ENCODE peak calls at places on chromosomes 2 and 18, in four cellular contexts. R is B cell, W is astrocyte of the spinal cord, J is heart left ventricle. S is an unnamed sample.

GRCh38 chr2:191050640-191050987 is 36.6 kb upstream of the STAT1 start:
- DNase-seq in R (no peak), W (no peak), J (no peak), S (no peak)

GRCh38 chr2:221948076-221948475 is 350.7 kb downstream of the PAX3 start:
- DNase-seq in R (no peak), W (no peak), J (no peak), S (no peak)

GRCh38 chr18:4639628-4640310 is 184.7 kb upstream of the DLGAP1 start:
- DNase-seq in R (no peak), W (no peak), J (no peak), S (no peak)

GRCh38 chr18:12767580-12768155 is 64.8 kb downstream of the PSMG2 start:
- DNase-seq in R (no peak), W (no peak), J (no peak), S (no peak)

GRCh38 chr2:27086722-27087446 is at the start of gene KHK:
- DNase-seq in R (no peak), W (peak), J (peak), S (peak)

GRCh38 chr2:216661639-216662375 is 28.6 kb downstream of the IGFBP2 start:
- DNase-seq in R (no peak), W (no peak), J (peak), S (no peak)

GRCh38 chr2:174764281-174765063 is at the start of gene CHRNA1:
- DNase-seq in R (peak), W (peak), J (no peak), S (no peak)

GRCh38 chr2:94759211-94759610 is 112.0 kb upstream of the TEKT4 start:
- DNase-seq in R (no peak), W (no peak), J (no peak), S (no peak)

GRCh38 chr2:172181840-172182239 is 79.1 kb upstream of the DLX2 start:
- DNase-seq in R (no peak), W (no peak), J (no peak), S (peak)

GRCh38 chr18:43819397-43819796 is 542.1 kb upstream of the SYT4 start:
- DNase-seq in R (no peak), W (no peak), J (no peak), S (no peak)

GRCh38 chr2:1632006-1632348 is 112.3 kb downstream of the PXDN start:
- DNase-seq in R (peak), W (peak), J (no peak), S (peak)

GRCh38 chr18:12271376-12272235 is 17.4 kb downstream of the CIDEA start:
- DNase-seq in R (no peak), W (peak), J (peak), S (peak)

GRCh38 chr2:162118166-162119031 is 33.6 kb downstream of the GCG start:
- DNase-seq in R (no peak), W (peak), J (peak), S (no peak)

GRCh38 chr2:6212516-6212915 is 520.3 kb downstream of the SOX11 start:
- DNase-seq in R (no peak), W (no peak), J (no peak), S (no peak)

GRCh38 chr2:6213056-6213780 is 521.0 kb downstream of the SOX11 start:
- DNase-seq in R (no peak), W (no peak), J (no peak), S (no peak)

GRCh38 chr2:6216234-6216633 is 524.0 kb downstream of the SOX11 start:
- DNase-seq in R (no peak), W (no peak), J (no peak), S (no peak)

GRCh38 chr2:6215053-6215452 is 522.9 kb downstream of the SOX11 start:
- DNase-seq in R (no peak), W (no peak), J (no peak), S (no peak)

DNA sequence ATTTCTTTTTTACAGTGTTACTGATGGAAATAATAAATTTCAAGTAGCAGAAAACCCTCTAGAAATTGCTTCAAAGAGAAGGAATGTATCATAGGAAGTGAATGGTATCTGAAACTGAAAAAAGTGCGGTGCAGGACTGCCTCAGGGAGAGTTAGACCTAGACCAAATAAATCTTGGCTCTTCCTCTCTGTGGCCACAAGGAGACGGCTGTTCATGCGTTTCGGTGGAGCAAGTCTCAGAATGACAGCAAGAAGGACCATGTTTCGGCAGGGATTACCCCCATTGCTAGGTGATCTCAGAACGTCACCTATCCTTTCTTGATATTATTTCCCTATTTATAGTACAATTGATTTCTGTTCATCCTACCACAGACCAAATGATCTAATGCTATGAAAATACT is 522.3 kb downstream of the SOX11 start:
- DNase-seq in R (no peak), W (no peak), J (no peak), S (no peak)
- TF ChIP-seq CTCF in R (no peak), W (no peak), J (no peak), S (no peak)

DNA sequence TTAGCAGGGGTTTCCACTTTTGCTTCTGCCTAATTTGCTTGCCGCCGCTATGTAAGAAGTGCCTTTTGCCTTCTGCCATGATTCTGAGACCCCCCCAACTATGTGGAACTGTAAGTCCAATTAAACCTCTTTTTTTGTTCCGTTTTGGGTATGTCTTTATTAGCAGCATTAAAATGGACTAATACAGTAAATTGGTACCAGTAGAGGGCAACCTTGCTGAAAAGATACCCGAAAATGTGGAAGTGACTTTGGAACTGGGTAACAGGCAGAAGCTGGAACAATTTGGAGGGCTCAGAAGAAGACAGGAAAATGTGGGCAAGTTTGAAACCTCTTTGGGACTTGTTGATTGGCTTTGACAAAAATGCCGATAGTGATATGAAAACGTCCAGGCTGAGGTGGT is 216.1 kb upstream of the FSIP2 start:
- DNase-seq in R (no peak), W (no peak), J (no peak), S (no peak)
- TF ChIP-seq CTCF in R (no peak), W (no peak), J (no peak), S (no peak)

DNA sequence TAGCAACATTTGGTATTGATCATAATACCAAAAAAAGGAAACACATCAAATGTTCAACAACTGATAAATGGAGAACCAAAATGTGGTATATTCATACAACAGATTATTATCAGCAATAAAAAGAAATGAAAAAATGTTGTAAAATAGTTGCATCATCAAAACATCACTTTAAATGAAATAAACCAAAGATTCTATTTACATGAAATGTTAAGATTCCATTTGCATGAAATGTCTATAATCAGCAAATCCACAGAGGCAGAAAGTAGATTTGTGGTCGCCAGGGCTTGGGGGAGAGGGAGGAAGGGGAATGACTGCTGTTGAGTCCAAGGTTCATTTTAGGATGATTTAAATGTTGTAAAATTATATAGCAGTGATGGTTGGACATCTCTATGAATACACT is 181.9 kb downstream of the RTP5 start:
- DNase-seq in R (no peak), W (no peak), J (no peak), S (no peak)
- TF ChIP-seq CTCF in R (no peak), W (no peak), J (no peak), S (no peak)

DNA sequence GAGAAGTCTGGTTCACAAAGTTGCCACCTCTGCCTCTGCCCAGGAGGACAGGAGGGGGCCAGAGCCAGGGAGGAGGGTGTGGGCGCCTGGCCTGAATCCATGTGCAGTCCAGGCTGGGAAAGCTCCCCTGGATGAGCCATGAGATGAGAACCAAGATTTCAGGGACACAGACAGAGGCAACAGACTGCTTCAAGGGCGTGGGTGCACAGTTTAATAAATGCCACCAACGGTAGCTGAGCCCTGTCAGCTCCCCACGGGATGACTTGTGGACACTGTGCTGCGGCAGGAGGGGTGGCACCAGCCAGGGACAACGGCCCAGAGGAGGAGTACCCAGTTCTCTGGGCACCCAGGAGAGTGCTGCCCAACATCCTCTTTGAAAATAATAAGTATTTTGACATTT is 15.2 kb downstream of the CAPG start:
- DNase-seq in R (no peak), W (no peak), J (no peak), S (no peak)
- TF ChIP-seq CTCF in R (no peak), W (no peak), J (no peak), S (no peak)

GRCh38 chr2:28824207-28824606 is 13.6 kb downstream of the SPDYA start:
- DNase-seq in R (no peak), W (no peak), J (no peak), S (no peak)

GRCh38 chr2:28824870-28825269 is 14.2 kb downstream of the SPDYA start:
- DNase-seq in R (no peak), W (no peak), J (no peak), S (no peak)

GRCh38 chr2:28818053-28818452 is 7.4 kb downstream of the SPDYA start:
- DNase-seq in R (no peak), W (no peak), J (no peak), S (no peak)

GRCh38 chr2:28822036-28822435 is 11.4 kb downstream of the SPDYA start:
- DNase-seq in R (no peak), W (no peak), J (no peak), S (no peak)

DNA sequence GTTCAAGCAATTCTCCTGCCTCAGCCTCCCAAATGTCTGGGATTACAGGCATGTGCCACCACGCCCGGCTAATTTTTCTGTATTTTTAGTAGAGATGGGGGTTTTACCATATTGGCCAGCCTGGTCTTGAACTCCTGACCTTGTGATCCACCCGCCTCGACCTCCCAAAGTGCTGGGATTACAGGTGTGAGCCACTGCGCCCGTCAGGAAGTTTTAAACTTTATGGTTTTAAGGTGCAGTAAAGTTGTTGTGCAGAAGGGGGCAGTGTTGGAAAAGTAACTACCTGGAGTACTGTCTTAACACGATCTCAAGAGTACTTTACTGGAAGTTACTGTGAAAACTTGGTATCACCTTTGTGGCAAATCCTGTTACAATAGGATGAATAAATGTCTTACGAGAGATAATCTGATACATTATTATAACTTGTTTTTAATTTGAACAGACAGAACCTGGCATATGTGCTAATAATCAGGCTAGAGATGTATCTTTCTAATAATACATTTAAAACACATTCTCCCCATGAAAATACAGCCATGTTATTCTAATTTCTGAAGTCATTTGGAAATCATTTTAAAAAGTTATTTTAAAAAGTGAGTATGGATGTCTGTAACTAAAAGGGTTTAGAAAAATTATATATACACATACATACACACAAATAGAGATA is 10.8 kb downstream of the SPDYA start:
- DNase-seq in R (peak), W (peak), J (no peak), S (peak)
- TF ChIP-seq CTCF in R (peak), W (peak), J (peak), S (peak)

GRCh38 chr2:241507430-241508239 is 749 bp downstream of the STK25 start:
- DNase-seq in R (no peak), W (peak), J (peak), S (peak)

GRCh38 chr2:241506793-241507429 is 1.5 kb downstream of the STK25 start:
- DNase-seq in R (no peak), W (no peak), J (no peak), S (no peak)

GRCh38 chr2:241509408-241509784 is 1.0 kb upstream of the STK25 start:
- DNase-seq in R (no peak), W (no peak), J (no peak), S (no peak)

GRCh38 chr2:241508510-241509407 is at the start of gene STK25:
- DNase-seq in R (peak), W (peak), J (peak), S (peak)

DNA sequence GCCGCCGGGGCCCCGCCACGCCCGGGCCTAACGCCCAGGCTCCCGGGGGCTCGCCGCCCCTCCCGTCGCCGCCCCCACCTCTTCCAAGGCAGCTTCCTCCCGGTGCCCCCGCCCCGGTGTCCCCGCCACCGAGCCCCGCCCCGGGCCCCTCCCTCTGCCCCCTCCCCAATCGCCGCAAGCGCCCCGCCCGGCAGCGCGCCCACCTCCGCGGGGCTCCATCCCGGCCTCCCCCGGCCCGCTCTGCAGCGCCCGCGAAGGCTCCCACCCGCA is 209 bp downstream of the STK25 start:
- DNase-seq in R (no peak), W (no peak), J (no peak), S (no peak)
- TF ChIP-seq CTCF in R (no peak), W (no peak), J (no peak), S (no peak)

GRCh38 chr2:209334188-209335017 is 89.4 kb upstream of the MAP2 start:
- DNase-seq in R (peak), W (peak), J (peak), S (peak)
- TF ChIP-seq CTCF in R (peak), W (peak), J (peak), S (peak)

GRCh38 chr2:36357506-36358316 is 2.1 kb downstream of the CRIM1 start:
- DNase-seq in R (peak), W (peak), J (peak), S (peak)
- TF ChIP-seq CTCF in R (no peak), W (peak), J (peak), S (peak)